ENCODE peak calls at places on chromosomes 11 and 22, in nine cellular contexts. I is mammary epithelial cell; A is astrocyte of the spinal cord; Y is hepatocyte; V is GM10248; Z is HCT116; G is fibroblast of lung; B is CD8-positive, alpha-beta T cell; H is endothelial cell. F is an unnamed sample.

GRCh38 chr11:62388999-62389398 is 29.8 kb upstream of the SCGB1A1 start:
- DNase-seq in I (no peak), G (no peak), Z (no peak), V (no peak), Y (no peak), B (no peak), A (no peak), H (no peak), F (no peak)

GRCh38 chr11:44892843-44893242 is 57.8 kb downstream of the TP53I11 start:
- DNase-seq in Z (no peak), H (no peak), Y (no peak), G (no peak), I (no peak), V (no peak), A (no peak), B (no peak), F (no peak)

GRCh38 chr11:112289588-112290461 is 29.2 kb upstream of the PLET1 start:
- DNase-seq in H (peak; percentile 84), I (peak; percentile 55), V (peak; percentile 88), A (peak; percentile 47), Z (no peak), Y (peak; percentile 89), G (peak; percentile 56), B (peak; percentile 86), F (peak; percentile 59)

GRCh38 chr11:68398870-68399865 is 61.4 kb upstream of the PPP6R3 start:
- DNase-seq in V (no peak), G (no peak), B (no peak), Y (no peak), Z (no peak), I (no peak), A (no peak), H (no peak), F (no peak)

GRCh38 chr11:27293500-27294417 is 69.3 kb downstream of the CCDC34 start:
- DNase-seq in H (no peak), Z (no peak), B (no peak), I (peak; percentile 29), A (peak; percentile 59), Y (no peak), G (no peak), V (no peak), F (peak; percentile 32)

GRCh38 chr22:37032535-37033460 is 13.3 kb downstream of the MPST start:
- DNase-seq in I (peak; percentile 86), G (peak; percentile 79), Z (no peak), V (no peak), A (peak; percentile 36), B (no peak), H (no peak), Y (peak; percentile 93), F (peak; percentile 96)

GRCh38 chr11:87432006-87432405 is 394.3 kb downstream of the TMEM135 start:
- DNase-seq in B (no peak), G (peak; percentile 59), Z (no peak), I (no peak), A (peak; percentile 51), V (no peak), H (no peak), Y (no peak), F (no peak)

GRCh38 chr22:27535452-27535851 is 266.1 kb downstream of the MN1 start:
- DNase-seq in G (no peak), I (no peak), H (no peak), Y (no peak), A (no peak), V (no peak), Z (no peak), B (no peak), F (no peak)

GRCh38 chr22:47598864-47599263 is 836.4 kb downstream of the TBC1D22A start:
- DNase-seq in Y (no peak), V (no peak), B (no peak), I (no peak), Z (no peak), A (no peak), H (no peak), G (no peak), F (no peak)

GRCh38 chr11:94544832-94545640 is 1.3 kb downstream of the FUT4 start:
- DNase-seq in B (no peak), H (no peak), Y (peak; percentile 64), G (no peak), Z (no peak), V (no peak), I (no peak), A (no peak), F (no peak)

GRCh38 chr11:116312560-116313340 is 460.0 kb downstream of the BUD13 start:
- DNase-seq in G (peak; percentile 25), Y (peak; percentile 72), I (peak; percentile 10), Z (no peak), V (no peak), B (no peak), A (peak; percentile 29), H (no peak), F (peak; percentile 1)

GRCh38 chr11:83278351-83278750 is 7.8 kb downstream of the CCDC90B start:
- DNase-seq in Z (no peak), I (no peak), A (peak; percentile 65), G (no peak), V (no peak), Y (no peak), H (no peak), B (no peak), F (no peak)

GRCh38 chr22:19176175-19176630 is 2.3 kb downstream of the SLC25A1 start:
- DNase-seq in Y (peak; percentile 4), H (no peak), A (no peak), Z (no peak), I (no peak), G (no peak), V (no peak), B (no peak), F (no peak)

GRCh38 chr11:64015935-64016468 is 19.7 kb upstream of the FLRT1 start:
- DNase-seq in G (no peak), Y (no peak), V (no peak), B (no peak), H (no peak), A (no peak), I (no peak), Z (no peak), F (no peak)

GRCh38 chr11:62505784-62506145 is 40.8 kb downstream of the AHNAK start:
- DNase-seq in V (no peak), B (no peak), I (no peak), G (no peak), Y (no peak), Z (no peak), A (no peak), H (no peak), F (no peak)

GRCh38 chr22:36873614-36874308 is 13.0 kb downstream of the NCF4 start:
- DNase-seq in B (no peak), H (peak; percentile 34), I (peak; percentile 88), Y (peak; percentile 74), Z (peak; percentile 37), A (peak; percentile 20), V (peak; percentile 78), G (peak; percentile 53), F (peak; percentile 97)

GRCh38 chr11:111414267-111414931 is 35.3 kb upstream of the POU2AF1 start:
- DNase-seq in A (no peak), Z (no peak), G (no peak), Y (no peak), H (no peak), B (no peak), V (peak; percentile 62), I (no peak), F (no peak)

GRCh38 chr11:70610561-70610960 is 212.2 kb downstream of the CTTN start:
- DNase-seq in H (no peak), Y (peak; percentile 55), I (no peak), B (no peak), Z (no peak), V (no peak), A (peak; percentile 38), G (no peak), F (no peak)

GRCh38 chr11:61134801-61135257 is 26.4 kb downstream of the VPS37C start:
- DNase-seq in Z (no peak), A (no peak), Y (no peak), B (no peak), H (no peak), I (no peak), G (no peak), V (no peak), F (no peak)

GRCh38 chr11:63557548-63557947 is 5.6 kb downstream of the PLAAT2 start:
- DNase-seq in Y (no peak), G (no peak), H (no peak), Z (no peak), B (no peak), V (no peak), A (no peak), I (no peak), F (no peak)

GRCh38 chr22:49269371-49269770 is 558.3 kb downstream of the BRD1 start:
- DNase-seq in G (no peak), A (no peak), Y (no peak), H (no peak), B (no peak), Z (no peak), I (no peak), V (no peak), F (no peak)

GRCh38 chr11:133078591-133079179 is 453.6 kb downstream of the OPCML start:
- DNase-seq in V (peak; percentile 61), A (peak; percentile 30), B (no peak), Y (peak; percentile 76), Z (no peak), G (peak; percentile 43), H (peak; percentile 70), I (peak; percentile 18), F (no peak)

DNA sequence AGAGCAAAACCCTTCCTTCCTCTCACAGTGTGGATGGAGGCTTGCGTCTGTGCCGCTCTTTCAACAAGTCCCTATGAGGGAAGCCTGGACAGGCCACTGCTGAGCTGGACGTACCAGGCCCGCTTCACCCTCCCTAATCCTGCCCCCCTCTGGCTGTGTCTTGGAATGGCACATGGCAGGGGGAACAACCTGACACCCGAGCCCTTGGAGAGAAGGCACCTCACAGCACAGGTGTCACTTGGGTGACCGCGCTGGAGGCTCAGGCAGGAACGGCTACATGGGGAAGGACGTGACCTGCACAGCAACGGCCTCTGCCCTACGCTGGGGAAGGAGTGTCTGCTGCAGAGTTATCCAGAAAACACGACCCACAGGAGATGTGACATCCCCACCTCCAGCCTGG is 11.0 kb downstream of the CARS1 start:
- DNase-seq in V (no peak), Y (no peak), B (no peak), H (peak; percentile 28), I (no peak), A (no peak), G (no peak), Z (no peak), F (no peak)
- TF ChIP-seq CTCF in V (no peak), Y (no peak), B (no peak), H (peak; percentile 20), I (peak; percentile 34), A (peak; percentile 46), G (no peak), Z (no peak), F (no peak)

GRCh38 chr11:47348859-47349258 is 3.6 kb downstream of the MYBPC3 start:
- DNase-seq in B (no peak), V (no peak), G (peak; percentile 46), Y (no peak), H (no peak), Z (peak; percentile 32), I (no peak), A (peak; percentile 16), F (peak; percentile 47)
- TF ChIP-seq CTCF in B (no peak), V (peak; percentile 8), G (no peak), Y (peak; percentile 39), H (no peak), Z (peak; percentile 48), I (peak; percentile 20), A (peak; percentile 38), F (peak; percentile 9)

GRCh38 chr11:93017821-93018690 is 48.6 kb downstream of the MTNR1B start:
- DNase-seq in Y (no peak), H (no peak), A (peak; percentile 43), B (no peak), Z (no peak), I (peak; percentile 38), G (peak; percentile 28), V (no peak), F (peak; percentile 95)
- TF ChIP-seq CTCF in Y (no peak), H (no peak), A (peak; percentile 12), B (no peak), Z (no peak), I (peak; percentile 48), G (no peak), V (no peak), F (peak; percentile 31)

GRCh38 chr11:7548659-7549283 is 35.0 kb downstream of the PPFIBP2 start:
- DNase-seq in I (no peak), V (peak; percentile 58), Z (peak; percentile 16), Y (peak; percentile 47), G (no peak), B (peak; percentile 19), A (no peak), H (peak; percentile 47), F (peak; percentile 43)
- TF ChIP-seq CTCF in I (peak; percentile 41), V (peak; percentile 71), Z (peak; percentile 67), Y (peak; percentile 39), G (no peak), B (no peak), A (peak; percentile 9), H (no peak), F (no peak)